ENCODE peak calls at places on chromosome 21, in ten cellular contexts. T is left ventricle myocardium inferior, X is fibroblast of lung, S is hepatocyte, K is cardiac muscle cell, N is mammary epithelial cell, P is colonic mucosa, D is stomach, H is lower lobe of right lung, O is endothelial cell of umbilical vein. G is an unnamed sample. For H3K4me1, the result is how much of the 10 kb centered on the place peaks cover.

GRCh38 chr21:42121792-42122191 is 50.7 kb downstream of the UMODL1 start:
- DNase-seq in T (no peak), X (no peak), S (no peak), K (no peak), N (peak), P (peak), D (peak), H (no peak), O (no peak), G (no peak)

GRCh38 chr21:46545911-46546310 is 59.0 kb downstream of the S100B start:
- DNase-seq in T (no peak), X (no peak), S (no peak), K (no peak), N (no peak), P (no peak), D (peak), H (no peak), O (no peak), G (no peak)

GRCh38 chr21:27975514-27975913 is 1008.6 kb upstream of the ADAMTS5 start:
- DNase-seq in T (no peak), X (no peak), S (no peak), K (no peak), N (no peak), P (no peak), D (no peak), H (no peak), O (no peak), G (no peak)

GRCh38 chr21:31530918-31531705 is 128.4 kb upstream of the SOD1 start:
- DNase-seq in T (no peak), X (no peak), S (peak), K (no peak), N (no peak), P (peak), D (peak), H (no peak), O (no peak), G (no peak)

GRCh38 chr21:41993744-41994143 is 16.4 kb downstream of the ZBTB21 start:
- DNase-seq in T (no peak), X (peak), S (no peak), K (peak), N (no peak), P (no peak), D (no peak), H (no peak), O (peak), G (no peak)

GRCh38 chr21:17699524-17700189 is 87.0 kb upstream of the BTG3 start:
- DNase-seq in T (no peak), X (no peak), S (no peak), K (no peak), N (peak), P (no peak), D (no peak), H (no peak), O (no peak), G (no peak)

GRCh38 chr21:45093064-45093532 is 18.7 kb downstream of the ADARB1 start:
- DNase-seq in T (peak), X (no peak), S (no peak), K (no peak), N (no peak), P (no peak), D (peak), H (no peak), O (peak), G (peak)

GRCh38 chr21:44969965-44970755 is 30.3 kb downstream of the SLX9 start:
- DNase-seq in T (no peak), X (no peak), S (no peak), K (peak), N (no peak), P (no peak), D (no peak), H (no peak), O (peak), G (peak)

GRCh38 chr21:28674807-28675206 is 317.9 kb downstream of the LTN1 start:
- DNase-seq in T (no peak), X (no peak), S (no peak), K (no peak), N (no peak), P (no peak), D (no peak), H (no peak), O (no peak), G (no peak)

GRCh38 chr21:44800103-44800502 is 1.5 kb downstream of the UBE2G2 start:
- DNase-seq in T (no peak), X (peak), S (peak), K (peak), N (peak), P (peak), D (peak), H (no peak), O (peak), G (no peak)

GRCh38 chr21:17231124-17231523 is 281.7 kb upstream of the CXADR start:
- DNase-seq in T (no peak), X (no peak), S (no peak), K (no peak), N (no peak), P (no peak), D (no peak), H (no peak), O (no peak), G (no peak)

GRCh38 chr21:45001134-45002095 is 61.6 kb downstream of the SLX9 start:
- DNase-seq in T (peak), X (peak), S (no peak), K (peak), N (peak), P (no peak), D (peak), H (peak), O (peak), G (peak)

GRCh38 chr21:24188511-24188910 is 1418.8 kb downstream of the MRPL39 start:
- DNase-seq in T (no peak), X (peak), S (no peak), K (no peak), N (no peak), P (no peak), D (no peak), H (no peak), O (no peak), G (no peak)

GRCh38 chr21:41411449-41412089 is 14.5 kb upstream of the MX1 start:
- DNase-seq in T (no peak), X (no peak), S (no peak), K (peak), N (peak), P (peak), D (peak), H (peak), O (no peak), G (no peak)

GRCh38 chr21:45472445-45473365 is 67.7 kb downstream of the COL18A1 start:
- DNase-seq in T (no peak), X (no peak), S (peak), K (no peak), N (no peak), P (no peak), D (no peak), H (no peak), O (no peak), G (no peak)

GRCh38 chr21:31420988-31421387 is 76.9 kb upstream of the TIAM1 start:
- DNase-seq in T (no peak), X (no peak), S (no peak), K (no peak), N (no peak), P (no peak), D (no peak), H (no peak), O (no peak), G (no peak)

GRCh38 chr21:31278511-31279155 is 65.4 kb downstream of the TIAM1 start:
- DNase-seq in T (no peak), X (peak), S (no peak), K (peak), N (no peak), P (no peak), D (no peak), H (no peak), O (no peak), G (no peak)

GRCh38 chr21:30994917-30995316 is 43.4 kb downstream of the KRTAP19-8 start:
- DNase-seq in T (no peak), X (no peak), S (no peak), K (no peak), N (no peak), P (no peak), D (no peak), H (no peak), O (no peak), G (no peak)

GRCh38 chr21:29078884-29079765 is 5.7 kb upstream of the CCT8 start:
- DNase-seq in T (no peak), X (no peak), S (no peak), K (no peak), N (no peak), P (peak), D (no peak), H (peak), O (no peak), G (peak)

GRCh38 chr21:29164330-29164942 is 34.0 kb downstream of the MAP3K7CL start:
- DNase-seq in T (no peak), X (peak), S (peak), K (peak), N (peak), P (no peak), D (no peak), H (no peak), O (peak), G (no peak)

GRCh38 chr21:42336065-42336464 is 14.7 kb downstream of the TFF2 start:
- DNase-seq in T (no peak), X (peak), S (no peak), K (peak), N (peak), P (peak), D (no peak), H (no peak), O (no peak), G (no peak)

GRCh38 chr21:46093668-46094400 is 4.1 kb upstream of the COL6A2 start:
- DNase-seq in T (no peak), X (no peak), S (no peak), K (no peak), N (no peak), P (no peak), D (peak), H (no peak), O (no peak), G (peak)

GRCh38 chr21:28445081-28445830 is 547.4 kb downstream of the LTN1 start:
- DNase-seq in T (no peak), X (peak), S (no peak), K (peak), N (peak), P (no peak), D (no peak), H (no peak), O (no peak), G (no peak)

GRCh38 chr21:26845066-26845749 is at the start of gene ADAMTS1:
- DNase-seq in T (peak), X (peak), S (peak), K (peak), N (peak), P (peak), D (peak), H (peak), O (peak), G (peak)

GRCh38 chr21:44710756-44711326 is 531 bp downstream of the TSPEAR start:
- DNase-seq in T (no peak), X (no peak), S (peak), K (no peak), N (peak), P (no peak), D (no peak), H (no peak), O (no peak), G (no peak)

GRCh38 chr21:46157987-46158451 is 2.6 kb upstream of the FTCD start:
- DNase-seq in T (no peak), X (no peak), S (peak), K (no peak), N (no peak), P (no peak), D (peak), H (no peak), O (no peak), G (no peak)

GRCh38 chr21:17921579-17922530 is 102.7 kb upstream of the C21orf91 start:
- DNase-seq in T (no peak), X (peak), S (peak), K (peak), N (peak), P (no peak), D (no peak), H (no peak), O (peak), G (peak)

GRCh38 chr21:45283611-45284455 is 3.9 kb downstream of the POFUT2 start:
- DNase-seq in T (no peak), X (no peak), S (no peak), K (no peak), N (no peak), P (no peak), D (peak), H (peak), O (no peak), G (no peak)

GRCh38 chr21:24014381-24014780 is 1592.9 kb downstream of the MRPL39 start:
- DNase-seq in T (no peak), X (no peak), S (no peak), K (no peak), N (no peak), P (no peak), D (no peak), H (no peak), O (no peak), G (no peak)

GRCh38 chr21:44713130-44713529 is 1.8 kb upstream of the TSPEAR start:
- DNase-seq in T (no peak), X (no peak), S (no peak), K (no peak), N (no peak), P (no peak), D (peak), H (no peak), O (no peak), G (no peak)

GRCh38 chr21:34991366-34991967 is 57.6 kb downstream of the RUNX1 start:
- DNase-seq in T (no peak), X (no peak), S (no peak), K (no peak), N (no peak), P (no peak), D (no peak), H (no peak), O (no peak), G (no peak)

GRCh38 chr21:34990842-34991241 is 58.3 kb downstream of the RUNX1 start:
- DNase-seq in T (no peak), X (no peak), S (no peak), K (no peak), N (no peak), P (no peak), D (no peak), H (no peak), O (no peak), G (no peak)

GRCh38 chr21:34989337-34990151 is 59.6 kb downstream of the RUNX1 start:
- DNase-seq in T (no peak), X (no peak), S (no peak), K (no peak), N (peak), P (no peak), D (no peak), H (no peak), O (no peak), G (no peak)

GRCh38 chr21:34992736-34993135 is 56.4 kb downstream of the RUNX1 start:
- DNase-seq in T (no peak), X (peak), S (no peak), K (peak), N (peak), P (no peak), D (no peak), H (no peak), O (no peak), G (peak)

GRCh38 chr21:34992180-34992579 is 56.9 kb downstream of the RUNX1 start:
- DNase-seq in T (no peak), X (no peak), S (no peak), K (no peak), N (no peak), P (no peak), D (no peak), H (no peak), O (no peak), G (no peak)
- H3K4me1 ChIP-seq in T (under half), X (under half), S (under half), K (under half), N (under half), P (under half), D (under half), H (under half), O (under half), G (under half)

DNA sequence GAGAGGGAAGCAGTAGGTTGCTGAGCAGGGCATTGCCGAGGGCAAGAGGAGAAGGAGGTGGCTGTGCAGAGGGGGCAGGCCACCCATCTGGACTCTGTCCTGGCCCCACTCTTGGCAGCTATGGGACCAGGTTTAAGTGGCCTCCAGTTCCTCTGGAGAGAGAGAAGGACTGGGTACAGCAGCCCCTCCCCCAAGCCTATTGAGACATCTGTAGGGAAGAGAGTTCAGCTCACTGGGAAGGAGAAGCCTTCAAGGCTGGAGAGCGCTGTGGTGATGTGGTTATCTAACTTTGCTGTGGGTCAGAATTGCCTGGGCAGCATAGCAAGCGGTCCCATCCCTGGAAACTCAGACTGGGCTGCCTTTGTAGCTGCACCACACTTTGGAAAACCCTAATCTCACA is 93.9 kb downstream of the KCNJ15 start:
- DNase-seq in T (no peak), X (no peak), S (peak), K (peak), N (no peak), P (no peak), D (no peak), H (peak), O (no peak), G (no peak)
- H3K4me3 ChIP-seq in T (no peak), X (no peak), S (no peak), K (no peak), N (no peak), P (no peak), D (no peak), H (no peak), O (no peak), G (no peak)

GRCh38 chr21:32921632-32922230 is 104.0 kb upstream of the OLIG2 start:
- DNase-seq in T (no peak), X (peak), S (no peak), K (no peak), N (no peak), P (peak), D (peak), H (peak), O (peak), G (peak)
- TF ChIP-seq CTCF in T (peak), X (peak), S (no peak), K (peak), N (peak), P (peak), D (no peak), H (peak), O (peak), G (no peak)

GRCh38 chr21:37783016-37783415 is 133.2 kb downstream of the KCNJ6 start:
- DNase-seq in T (no peak), X (no peak), S (no peak), K (no peak), N (no peak), P (no peak), D (no peak), H (no peak), O (no peak), G (no peak)
- H3K4me1 ChIP-seq in T (under half), X (under half), S (under half), K (under half), N (under half), P (under half), D (under half), H (under half), O (under half), G (under half)

DNA sequence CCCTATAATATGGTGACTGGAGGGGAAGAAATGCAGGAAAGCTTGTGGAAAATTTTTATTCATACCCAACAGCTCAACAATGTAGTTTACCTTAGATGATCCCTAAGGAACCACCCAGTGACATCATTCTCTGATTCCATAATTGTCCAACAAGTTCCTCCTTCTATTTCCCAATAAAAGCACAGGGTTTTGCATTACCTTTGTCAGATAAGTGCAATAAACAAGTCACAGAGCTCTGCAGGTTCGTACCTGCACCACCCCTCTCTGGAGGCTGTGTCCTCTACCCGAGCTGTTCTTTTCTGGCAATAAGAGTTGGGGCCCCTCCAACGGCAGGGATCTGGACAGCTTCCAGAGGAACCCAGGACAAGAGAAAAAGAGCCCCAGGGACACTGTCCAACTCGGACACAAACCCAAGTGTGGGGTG is 38.9 kb downstream of the RCAN1 start:
- DNase-seq in T (peak), X (peak), S (no peak), K (peak), N (peak), P (peak), D (no peak), H (no peak), O (no peak), G (no peak)
- H3K4me3 ChIP-seq in T (no peak), X (no peak), S (no peak), K (no peak), N (no peak), P (no peak), D (no peak), H (no peak), O (no peak), G (no peak)

GRCh38 chr21:35674895-35675470 is 385.3 kb downstream of the SETD4 start:
- DNase-seq in T (no peak), X (no peak), S (no peak), K (peak), N (no peak), P (no peak), D (no peak), H (no peak), O (no peak), G (no peak)
- TF ChIP-seq CTCF in T (no peak), X (no peak), S (peak), K (no peak), N (no peak), P (no peak), D (no peak), H (no peak), O (no peak), G (no peak)

GRCh38 chr21:15059397-15059796 is 5.4 kb downstream of the NRIP1 start:
- DNase-seq in T (no peak), X (no peak), S (no peak), K (no peak), N (no peak), P (no peak), D (no peak), H (no peak), O (no peak), G (no peak)

GRCh38 chr21:15061284-15061683 is 3.5 kb downstream of the NRIP1 start:
- DNase-seq in T (no peak), X (no peak), S (no peak), K (no peak), N (no peak), P (no peak), D (no peak), H (no peak), O (peak), G (no peak)

GRCh38 chr21:15062566-15062965 is 2.2 kb downstream of the NRIP1 start:
- DNase-seq in T (no peak), X (peak), S (no peak), K (peak), N (no peak), P (no peak), D (no peak), H (no peak), O (peak), G (no peak)

GRCh38 chr21:15061747-15062146 is 3.1 kb downstream of the NRIP1 start:
- DNase-seq in T (no peak), X (no peak), S (no peak), K (no peak), N (no peak), P (no peak), D (no peak), H (no peak), O (peak), G (no peak)

GRCh38 chr21:15060776-15061175 is 4.0 kb downstream of the NRIP1 start:
- DNase-seq in T (no peak), X (no peak), S (no peak), K (no peak), N (peak), P (no peak), D (no peak), H (no peak), O (no peak), G (no peak)
- H3K4me1 ChIP-seq in T (half or more), X (under half), S (half or more), K (under half), N (under half), P (under half), D (half or more), H (half or more), O (under half), G (half or more)

GRCh38 chr21:38787461-38788274 is 18.1 kb upstream of the ETS2 start:
- DNase-seq in T (no peak), X (peak), S (peak), K (no peak), N (peak), P (peak), D (peak), H (no peak), O (no peak), G (peak)
- H3K4me3 ChIP-seq in T (no peak), X (no peak), S (no peak), K (no peak), N (no peak), P (no peak), D (no peak), H (no peak), O (no peak), G (no peak)

GRCh38 chr21:43622796-43623195 is 36.5 kb downstream of the HSF2BP start:
- DNase-seq in T (no peak), X (no peak), S (no peak), K (no peak), N (peak), P (no peak), D (no peak), H (no peak), O (no peak), G (no peak)

GRCh38 chr21:43619344-43619743 is 39.9 kb downstream of the HSF2BP start:
- DNase-seq in T (no peak), X (no peak), S (no peak), K (no peak), N (no peak), P (peak), D (no peak), H (no peak), O (no peak), G (no peak)

GRCh38 chr21:43618940-43619339 is 40.3 kb downstream of the HSF2BP start:
- DNase-seq in T (no peak), X (no peak), S (peak), K (no peak), N (no peak), P (peak), D (peak), H (no peak), O (no peak), G (no peak)

GRCh38 chr21:43623588-43623987 is 35.7 kb downstream of the HSF2BP start:
- DNase-seq in T (no peak), X (no peak), S (no peak), K (no peak), N (no peak), P (no peak), D (no peak), H (no peak), O (no peak), G (no peak)

GRCh38 chr21:43619856-43620255 is 39.4 kb downstream of the HSF2BP start:
- DNase-seq in T (no peak), X (no peak), S (no peak), K (no peak), N (no peak), P (no peak), D (no peak), H (no peak), O (no peak), G (no peak)
- TF ChIP-seq CTCF in T (no peak), X (no peak), S (peak), K (peak), N (peak), P (peak), D (no peak), H (no peak), O (no peak), G (no peak)